ENCODE peak calls at places on chromosomes 13 and 19, in four cellular contexts. One of them, this sample, is unnamed.

GRCh38 chr13:99516153-99516929 is 15.1 kb downstream of the TM9SF2 start:
- DNase-seq in K562: no peak
- DNase-seq in effector memory CD4-positive, alpha-beta T cell: no peak
- DNase-seq in A549: no peak
- DNase-seq in this sample: no peak

GRCh38 chr19:46924874-46925547 is 64.2 kb downstream of the ARHGAP35 start:
- DNase-seq in effector memory CD4-positive, alpha-beta T cell: no peak
- DNase-seq in A549: peak
- DNase-seq in K562: peak
- DNase-seq in this sample: peak

GRCh38 chr13:102913924-102914628 is 68.2 kb downstream of the ERCC5 start:
- DNase-seq in A549: no peak
- DNase-seq in effector memory CD4-positive, alpha-beta T cell: no peak
- DNase-seq in K562: no peak
- DNase-seq in this sample: no peak

GRCh38 chr19:42121666-42122069 is 10.6 kb downstream of the POU2F2 start:
- DNase-seq in A549: peak
- DNase-seq in effector memory CD4-positive, alpha-beta T cell: peak
- DNase-seq in K562: no peak
- DNase-seq in this sample: peak

GRCh38 chr19:28372800-28373199 is 840.2 kb downstream of the UQCRFS1 start:
- DNase-seq in K562: no peak
- DNase-seq in A549: no peak
- DNase-seq in effector memory CD4-positive, alpha-beta T cell: no peak
- DNase-seq in this sample: no peak

GRCh38 chr13:98549006-98549727 is 27.7 kb downstream of the STK24 start:
- DNase-seq in effector memory CD4-positive, alpha-beta T cell: no peak
- DNase-seq in A549: no peak
- DNase-seq in K562: no peak
- DNase-seq in this sample: no peak

GRCh38 chr13:55155046-55155445 is 1985.7 kb upstream of the PRR20A start:
- DNase-seq in K562: no peak
- DNase-seq in A549: no peak
- DNase-seq in effector memory CD4-positive, alpha-beta T cell: no peak
- DNase-seq in this sample: no peak

GRCh38 chr19:7928741-7929701 is 3.1 kb upstream of the CTXN1 start:
- DNase-seq in effector memory CD4-positive, alpha-beta T cell: peak
- DNase-seq in A549: peak
- DNase-seq in K562: peak
- DNase-seq in this sample: peak

GRCh38 chr13:96744665-96745331 is 249.5 kb downstream of the OXGR1 start:
- DNase-seq in effector memory CD4-positive, alpha-beta T cell: no peak
- DNase-seq in A549: no peak
- DNase-seq in K562: no peak
- DNase-seq in this sample: no peak

GRCh38 chr19:13707901-13708300 is 56.4 kb upstream of the MRI1 start:
- DNase-seq in A549: no peak
- DNase-seq in effector memory CD4-positive, alpha-beta T cell: no peak
- DNase-seq in K562: no peak
- DNase-seq in this sample: no peak

GRCh38 chr19:17196610-17197009 is 18.5 kb upstream of the USE1 start:
- DNase-seq in K562: no peak
- DNase-seq in effector memory CD4-positive, alpha-beta T cell: no peak
- DNase-seq in A549: no peak
- DNase-seq in this sample: no peak

GRCh38 chr13:104011505-104012270 is 945.5 kb upstream of the SLC10A2 start:
- DNase-seq in A549: no peak
- DNase-seq in effector memory CD4-positive, alpha-beta T cell: no peak
- DNase-seq in K562: no peak
- DNase-seq in this sample: no peak

GRCh38 chr19:45125975-45126493 is 33.1 kb downstream of the PPP1R37 start:
- DNase-seq in A549: peak
- DNase-seq in K562: peak
- DNase-seq in effector memory CD4-positive, alpha-beta T cell: peak
- DNase-seq in this sample: peak

GRCh38 chr13:51066091-51066831 is 44.8 kb downstream of the C13orf42 start:
- DNase-seq in K562: no peak
- DNase-seq in effector memory CD4-positive, alpha-beta T cell: no peak
- DNase-seq in A549: no peak
- DNase-seq in this sample: no peak

GRCh38 chr13:36430247-36431203 is 1.8 kb upstream of the CCNA1 start:
- DNase-seq in effector memory CD4-positive, alpha-beta T cell: no peak
- DNase-seq in A549: no peak
- DNase-seq in K562: no peak
- DNase-seq in this sample: no peak

GRCh38 chr19:50649433-50650391 is at the start of gene C19orf81:
- DNase-seq in effector memory CD4-positive, alpha-beta T cell: no peak
- DNase-seq in K562: peak
- DNase-seq in A549: peak
- DNase-seq in this sample: no peak

GRCh38 chr13:88736026-88736425 is 1064.9 kb downstream of the SLITRK5 start:
- DNase-seq in K562: no peak
- DNase-seq in effector memory CD4-positive, alpha-beta T cell: no peak
- DNase-seq in A549: no peak
- DNase-seq in this sample: no peak

GRCh38 chr13:31192306-31192705 is 7.5 kb upstream of the B3GLCT start:
- DNase-seq in K562: no peak
- DNase-seq in effector memory CD4-positive, alpha-beta T cell: no peak
- DNase-seq in A549: no peak
- DNase-seq in this sample: no peak

GRCh38 chr13:20474515-20474914 is 51.1 kb downstream of the CRYL1 start:
- DNase-seq in K562: no peak
- DNase-seq in effector memory CD4-positive, alpha-beta T cell: no peak
- DNase-seq in A549: no peak
- DNase-seq in this sample: no peak

GRCh38 chr13:20473888-20474287 is 51.8 kb downstream of the CRYL1 start:
- DNase-seq in effector memory CD4-positive, alpha-beta T cell: no peak
- DNase-seq in A549: no peak
- DNase-seq in K562: no peak
- DNase-seq in this sample: no peak

GRCh38 chr13:20473139-20473538 is 52.5 kb downstream of the CRYL1 start:
- DNase-seq in A549: no peak
- DNase-seq in K562: no peak
- DNase-seq in effector memory CD4-positive, alpha-beta T cell: no peak
- DNase-seq in this sample: no peak

GRCh38 chr13:20477394-20477793 is 48.3 kb downstream of the CRYL1 start:
- DNase-seq in A549: no peak
- DNase-seq in K562: no peak
- DNase-seq in effector memory CD4-positive, alpha-beta T cell: no peak
- DNase-seq in this sample: no peak

DNA sequence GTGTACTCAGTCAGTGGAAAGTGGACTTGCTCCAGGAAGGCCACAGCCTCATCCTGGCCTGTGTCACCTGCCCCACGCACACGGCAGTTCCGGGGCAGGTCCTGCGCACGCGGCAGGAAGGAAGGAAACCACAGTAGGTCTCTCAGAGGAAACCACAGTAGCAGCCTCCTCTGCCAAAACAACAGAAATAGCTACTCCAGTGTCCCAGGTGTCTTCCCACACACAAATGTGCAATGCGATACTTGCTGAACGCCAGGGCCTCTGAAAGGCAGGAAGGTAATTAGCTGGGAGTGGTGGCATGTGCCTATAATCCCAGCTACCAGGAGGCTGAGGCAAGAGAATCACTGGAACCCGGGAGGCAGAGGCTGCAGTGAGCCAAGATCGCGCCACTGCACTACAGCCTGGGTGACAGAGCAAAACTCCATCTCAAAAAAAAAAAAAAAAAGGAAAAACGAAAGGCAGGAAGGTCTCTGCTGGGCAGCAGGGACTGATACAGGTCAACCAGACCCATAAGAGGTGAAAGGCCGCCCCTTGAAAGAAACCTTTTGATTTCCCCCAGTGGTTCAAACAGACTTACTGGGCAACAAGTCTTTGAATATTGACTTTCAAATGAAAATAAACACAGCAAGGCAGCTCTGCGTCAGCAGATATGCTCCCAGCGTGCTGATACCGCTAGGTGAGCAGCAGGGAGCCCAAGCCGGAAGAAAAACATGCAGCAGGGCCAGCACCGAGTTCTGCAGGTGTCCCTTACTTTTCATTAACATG is 49.5 kb downstream of the CRYL1 start:
- DNase-seq in K562: no peak
- DNase-seq in effector memory CD4-positive, alpha-beta T cell: peak
- DNase-seq in A549: no peak
- DNase-seq in this sample: no peak
- H3K27ac ChIP-seq in K562: no peak
- H3K27ac ChIP-seq in effector memory CD4-positive, alpha-beta T cell: peak
- H3K27ac ChIP-seq in A549: no peak
- H3K27ac ChIP-seq in this sample: no peak

GRCh38 chr13:85509512-85509911 is 289.7 kb downstream of the SLITRK6 start:
- DNase-seq in K562: no peak
- DNase-seq in effector memory CD4-positive, alpha-beta T cell: no peak
- DNase-seq in A549: no peak
- DNase-seq in this sample: peak
- H3K27ac ChIP-seq in K562: no peak
- H3K27ac ChIP-seq in effector memory CD4-positive, alpha-beta T cell: no peak
- H3K27ac ChIP-seq in A549: peak
- H3K27ac ChIP-seq in this sample: peak

DNA sequence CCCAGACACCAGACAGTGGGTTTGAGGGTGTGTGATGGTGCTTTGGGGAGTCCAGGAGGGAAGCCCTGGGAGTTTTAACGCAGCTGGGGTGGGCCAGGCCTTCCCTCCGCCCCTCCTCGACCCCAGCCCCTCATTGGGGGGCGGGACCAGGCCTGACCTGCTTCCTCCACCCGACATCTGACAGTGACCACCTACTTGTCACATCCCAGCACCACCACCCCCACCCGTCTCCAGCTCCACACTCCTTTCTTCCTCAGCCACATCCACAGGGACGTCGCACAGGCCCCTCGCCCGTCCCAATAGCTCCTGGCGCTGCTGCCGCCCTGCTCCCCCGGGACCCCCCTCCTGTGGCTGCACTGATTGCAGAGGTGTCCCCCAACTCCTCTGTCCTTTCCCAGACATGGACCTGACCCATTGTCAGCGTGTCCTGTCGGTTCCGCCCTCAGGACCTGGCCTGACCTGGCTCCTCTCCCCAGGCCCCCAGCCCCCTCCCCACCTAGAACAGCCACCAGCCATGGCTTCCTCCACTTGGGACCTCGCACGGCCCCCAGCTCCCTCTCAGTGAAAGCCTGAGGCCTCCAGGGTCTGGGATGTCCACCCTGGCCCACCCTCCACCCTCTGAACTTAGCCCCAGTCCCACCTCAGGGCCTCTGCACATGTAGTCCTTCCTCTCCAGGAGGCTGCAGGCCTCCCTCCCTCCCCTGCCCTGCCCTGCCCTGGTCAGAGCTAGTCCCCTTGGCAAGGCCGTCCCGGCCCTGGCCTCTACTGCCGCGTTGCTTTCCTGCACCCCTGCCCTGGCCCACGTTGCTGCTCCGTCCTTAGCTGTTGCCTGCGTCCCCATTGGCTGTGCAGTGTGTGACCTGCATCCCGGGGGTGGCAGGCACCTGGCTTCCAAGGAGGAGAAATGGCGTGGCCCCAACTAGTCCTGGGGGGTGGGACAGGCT is 30.4 kb downstream of the COMP start:
- DNase-seq in K562: no peak
- DNase-seq in effector memory CD4-positive, alpha-beta T cell: no peak
- DNase-seq in A549: no peak
- DNase-seq in this sample: no peak
- H3K27ac ChIP-seq in K562: no peak
- H3K27ac ChIP-seq in effector memory CD4-positive, alpha-beta T cell: no peak
- H3K27ac ChIP-seq in A549: no peak
- H3K27ac ChIP-seq in this sample: no peak

DNA sequence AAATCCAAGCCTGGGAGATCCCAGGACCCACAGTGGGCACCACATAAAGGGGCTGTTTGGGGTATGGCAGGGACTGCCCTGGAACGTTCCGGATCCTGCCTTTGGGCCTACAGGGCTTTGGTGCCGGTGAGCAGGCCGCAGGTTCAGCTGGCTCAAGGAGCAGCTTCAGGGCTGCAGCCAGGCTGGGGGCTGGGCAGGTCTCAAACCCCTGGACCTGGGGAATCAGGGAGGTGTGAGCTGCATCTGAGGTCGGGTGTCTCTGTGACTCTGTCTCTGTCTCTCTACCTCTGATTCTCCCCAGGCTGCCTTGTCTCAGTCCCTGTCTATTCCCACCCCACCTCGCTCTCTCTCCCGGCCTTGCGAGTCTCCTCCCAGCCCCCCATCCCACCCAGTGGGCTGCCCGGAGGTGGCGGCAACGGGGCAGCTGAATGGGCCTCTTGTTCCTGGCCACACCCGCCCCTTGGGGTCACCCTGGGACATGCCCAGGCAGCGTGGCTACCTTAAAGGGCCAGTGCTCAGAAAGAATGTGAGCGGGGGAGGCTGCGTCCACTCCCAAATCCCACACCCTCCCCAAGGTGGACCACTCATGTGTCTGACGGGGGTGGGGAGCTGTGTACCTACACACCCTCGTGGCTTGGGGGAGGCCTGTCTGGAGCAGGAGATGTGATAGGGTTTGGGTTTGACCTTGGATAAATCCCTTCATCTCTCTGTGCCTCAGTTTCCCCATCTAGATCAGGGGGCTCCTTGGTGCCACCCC is 31.1 kb downstream of the NFIC start:
- DNase-seq in K562: peak
- DNase-seq in A549: peak
- DNase-seq in effector memory CD4-positive, alpha-beta T cell: no peak
- DNase-seq in this sample: peak
- H3K27ac ChIP-seq in K562: peak
- H3K27ac ChIP-seq in A549: peak
- H3K27ac ChIP-seq in effector memory CD4-positive, alpha-beta T cell: no peak
- H3K27ac ChIP-seq in this sample: no peak

GRCh38 chr19:609001-609340 is 19.3 kb downstream of the HCN2 start:
- DNase-seq in K562: no peak
- DNase-seq in A549: no peak
- DNase-seq in effector memory CD4-positive, alpha-beta T cell: no peak
- DNase-seq in this sample: no peak
- H3K27ac ChIP-seq in K562: no peak
- H3K27ac ChIP-seq in A549: peak
- H3K27ac ChIP-seq in effector memory CD4-positive, alpha-beta T cell: no peak
- H3K27ac ChIP-seq in this sample: no peak

GRCh38 chr13:113843063-113843654 is 20.7 kb downstream of the GAS6 start:
- DNase-seq in effector memory CD4-positive, alpha-beta T cell: no peak
- DNase-seq in K562: no peak
- DNase-seq in A549: no peak
- DNase-seq in this sample: no peak
- H3K27ac ChIP-seq in effector memory CD4-positive, alpha-beta T cell: no peak
- H3K27ac ChIP-seq in K562: no peak
- H3K27ac ChIP-seq in A549: no peak
- H3K27ac ChIP-seq in this sample: no peak

This sample was measured in PC-9.